ENCODE peak calls at places on chromosomes 12 and 14, in five cellular contexts. P is HCT116, Z is PC-3, Y is SK-N-SH, G is GM23248. E is an unnamed sample. For H3K9me2 and H3K4me1, the result is how much of the 10 kb centered on the place peaks cover.

GRCh38 chr12:102527256-102527720 is 46.9 kb upstream of the IGF1 start:
- DNase-seq in Z (no peak), Y (no peak), G (peak), P (no peak), E (no peak)

GRCh38 chr14:96264850-96265249 is 8.8 kb downstream of the BDKRB1 start:
- DNase-seq in P (no peak), Y (no peak), G (peak), Z (peak), E (no peak)

GRCh38 chr12:325886-326285 is 63.2 kb downstream of the KDM5A start:
- DNase-seq in Y (no peak), G (no peak), Z (no peak), P (no peak), E (no peak)

GRCh38 chr14:60184597-60185555 is 19.7 kb upstream of the DHRS7 start:
- DNase-seq in G (peak), P (no peak), Y (peak), Z (no peak), E (no peak)

GRCh38 chr12:118328486-118329340 is 44.0 kb downstream of the TAOK3 start:
- DNase-seq in G (no peak), P (no peak), Z (no peak), Y (no peak), E (no peak)

GRCh38 chr12:104741497-104742367 is 216.4 kb downstream of the SLC41A2 start:
- DNase-seq in Z (no peak), Y (no peak), P (no peak), G (no peak), E (no peak)

GRCh38 chr12:51926064-51926632 is 18.8 kb downstream of the ACVRL1 start:
- DNase-seq in Z (no peak), G (no peak), Y (no peak), P (no peak), E (no peak)

GRCh38 chr14:93207468-93208308 is 632 bp downstream of the UBR7 start:
- DNase-seq in P (no peak), Z (peak), Y (peak), G (peak), E (peak)

GRCh38 chr14:70882771-70883492 is 24.3 kb upstream of the PCNX1 start:
- DNase-seq in P (no peak), Y (no peak), G (peak), Z (peak), E (no peak)

GRCh38 chr14:89356496-89356895 is 60.5 kb downstream of the FOXN3 start:
- DNase-seq in Y (no peak), G (no peak), Z (no peak), P (no peak), E (no peak)

GRCh38 chr14:68011629-68012028 is 192.1 kb downstream of the RAD51B start:
- DNase-seq in Z (no peak), Y (no peak), G (peak), P (no peak), E (no peak)

GRCh38 chr14:32330356-32331226 is 1.5 kb downstream of the AKAP6 start:
- DNase-seq in P (no peak), Y (no peak), Z (no peak), G (no peak), E (no peak)

GRCh38 chr12:112979281-112979680 is 962 bp downstream of the OAS2 start:
- DNase-seq in Z (peak), G (no peak), P (no peak), Y (no peak), E (no peak)

GRCh38 chr12:52227767-52228166 is 5.3 kb upstream of the KRT7 start:
- DNase-seq in G (no peak), P (no peak), Z (no peak), Y (no peak), E (no peak)

GRCh38 chr14:93096923-93097322 is 18.8 kb downstream of the ITPK1 start:
- DNase-seq in Y (no peak), P (no peak), Z (no peak), G (no peak), E (no peak)

GRCh38 chr12:46402861-46403731 is 30.5 kb upstream of the SLC38A2 start:
- DNase-seq in P (no peak), Z (peak), Y (no peak), G (peak), E (no peak)

GRCh38 chr12:49041036-49041880 is 19.3 kb downstream of the KMT2D start:
- DNase-seq in P (no peak), Z (no peak), G (no peak), Y (no peak), E (peak)

GRCh38 chr14:44981198-44981597 is 19.2 kb downstream of the TOGARAM1 start:
- DNase-seq in Y (no peak), Z (no peak), G (no peak), P (no peak), E (no peak)

GRCh38 chr12:6773662-6774351 is 1.5 kb downstream of the LAG3 start:
- DNase-seq in P (no peak), Z (no peak), Y (no peak), G (no peak), E (no peak)

GRCh38 chr12:57430117-57430930 is 519 bp downstream of the R3HDM2 start:
- DNase-seq in P (no peak), Z (peak), G (peak), Y (no peak), E (no peak)

GRCh38 chr12:43882578-43883178 is 46.8 kb downstream of the TMEM117 start:
- DNase-seq in Y (peak), Z (peak), P (peak), G (peak), E (peak)

DNA sequence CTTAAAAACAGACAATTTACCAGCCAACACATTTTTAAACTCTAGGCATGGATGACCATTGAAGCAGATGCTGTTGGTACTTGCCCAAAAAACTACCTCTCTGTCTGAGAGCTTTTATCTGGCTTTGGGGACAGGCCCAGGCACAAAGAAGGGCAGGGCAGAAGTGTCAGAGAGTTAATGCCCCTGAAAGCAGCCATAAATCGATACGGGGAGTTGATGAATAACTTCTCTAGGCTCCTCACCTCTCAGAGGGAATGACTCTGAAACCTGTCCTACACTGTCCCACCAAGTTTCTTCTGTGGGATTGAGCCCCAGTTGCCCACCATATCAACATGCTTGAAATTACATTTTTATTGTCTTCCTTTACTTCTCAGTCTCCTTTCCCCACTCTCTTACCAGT is 113.0 kb upstream of the DAAM1 start:
- DNase-seq in Z (no peak), P (no peak), Y (no peak), G (no peak), E (no peak)
- H3K9me2 ChIP-seq in Z (under half), P (under half), Y (under half), G (under half), E (under half)

GRCh38 chr12:108613548-108613947 is 15.7 kb upstream of the TMEM119 start:
- DNase-seq in G (no peak), Y (no peak), Z (no peak), P (no peak), E (no peak)

GRCh38 chr12:108614639-108615038 is 16.8 kb upstream of the TMEM119 start:
- DNase-seq in G (no peak), Z (no peak), P (no peak), Y (no peak), E (no peak)

GRCh38 chr12:108615918-108616317 is 17.8 kb downstream of the SELPLG start:
- DNase-seq in Z (no peak), G (no peak), Y (no peak), P (no peak), E (no peak)

GRCh38 chr12:108612788-108613282 is 15.0 kb upstream of the TMEM119 start:
- DNase-seq in Y (no peak), G (no peak), Z (no peak), P (peak), E (no peak)

DNA sequence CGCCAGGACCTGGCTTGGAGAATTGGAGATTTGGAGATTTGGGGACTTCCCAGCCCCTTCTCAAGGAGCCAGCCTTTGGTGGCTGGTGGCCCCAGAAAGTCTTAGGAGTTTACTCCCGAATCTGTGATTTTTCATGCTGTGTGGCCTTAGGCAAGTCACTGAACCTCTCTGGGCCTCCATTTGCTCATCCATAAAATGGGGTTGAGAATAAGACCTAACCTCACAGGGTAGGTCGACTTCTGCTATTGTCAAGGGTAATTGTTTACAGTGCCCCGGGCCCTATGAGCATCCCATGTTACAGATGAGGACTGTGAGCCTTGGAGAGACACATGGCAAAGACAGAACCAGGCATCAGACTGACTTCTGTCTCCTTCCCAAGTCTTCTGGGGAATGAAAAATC is 16.2 kb upstream of the TMEM119 start:
- DNase-seq in P (no peak), Y (no peak), G (no peak), Z (no peak), E (no peak)
- H3K4me1 ChIP-seq in P (under half), Y (under half), G (under half), Z (under half), E (under half)

GRCh38 chr14:98462908-98463307 is 809.1 kb downstream of the BCL11B start:
- DNase-seq in P (no peak), G (no peak), Y (no peak), Z (no peak), E (no peak)

DNA sequence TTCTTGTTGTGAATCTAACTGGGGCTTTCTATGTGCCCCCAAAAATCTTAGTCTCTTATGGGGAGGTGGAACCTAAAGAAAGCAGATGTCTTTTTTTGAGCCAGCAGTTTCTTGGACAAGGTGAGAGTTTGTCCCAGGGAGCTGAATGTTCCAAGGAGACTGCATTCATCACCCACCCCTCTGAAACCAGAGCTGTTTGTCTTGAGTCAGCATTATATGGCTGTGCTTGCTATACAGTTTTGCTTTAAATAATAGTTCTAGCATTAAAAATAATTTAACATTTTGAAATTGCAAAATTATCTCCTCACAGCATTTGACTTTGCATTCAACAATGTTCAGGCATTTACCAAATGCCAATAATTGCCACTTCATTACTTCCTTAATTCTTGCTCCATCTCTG is 813.3 kb downstream of the BCL11B start:
- DNase-seq in Z (no peak), P (no peak), Y (no peak), G (no peak), E (no peak)
- H3K9me2 ChIP-seq in Z (under half), P (under half), Y (under half), G (under half), E (under half)

GRCh38 chr14:36773558-36773957 is 111.9 kb downstream of the PAX9 start:
- DNase-seq in P (no peak), Z (peak), Y (no peak), G (peak), E (no peak)
- H3K4me1 ChIP-seq in P (under half), Z (under half), Y (under half), G (under half), E (under half)

DNA sequence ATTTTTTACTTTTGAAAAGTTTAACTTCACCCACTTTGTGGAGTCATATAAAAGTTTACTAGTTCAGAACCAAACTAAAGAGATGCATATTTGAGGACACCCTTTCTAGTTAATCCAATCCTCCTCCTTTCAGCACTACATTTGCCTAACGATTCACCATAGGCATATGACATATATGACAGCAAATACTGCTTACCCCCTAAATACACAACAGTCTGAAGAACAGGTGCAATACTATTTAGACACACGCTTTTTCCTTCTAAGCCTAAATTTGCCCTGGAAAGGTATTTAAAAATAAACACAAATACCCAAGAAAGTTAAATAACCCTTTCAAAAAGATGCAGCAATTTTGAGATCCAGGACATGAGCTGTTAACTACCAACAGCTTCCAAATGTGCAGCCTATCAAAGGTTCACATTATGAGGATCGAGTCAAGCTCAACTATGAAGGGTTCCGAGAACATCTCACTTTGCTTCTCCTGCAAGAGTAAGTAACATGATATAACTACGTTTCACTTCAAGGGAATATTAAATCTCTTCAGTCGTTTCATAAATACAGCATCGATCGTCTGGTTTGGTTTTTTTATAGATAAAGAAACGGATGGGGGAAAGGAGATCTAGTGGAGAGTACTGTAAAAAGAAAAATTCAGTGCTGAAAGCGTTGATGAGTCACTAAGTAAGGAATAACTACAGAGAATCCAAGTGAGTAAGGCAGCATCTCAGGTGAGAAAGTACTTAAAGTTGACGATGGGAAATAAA is 693 bp upstream of the AP4S1 start:
- DNase-seq in P (no peak), Y (no peak), G (peak), Z (peak), E (no peak)
- H3K9me2 ChIP-seq in P (under half), Y (under half), G (under half), Z (under half), E (under half)

GRCh38 chr12:2256453-2256852 is 203.7 kb downstream of the CACNA1C start:
- DNase-seq in Z (no peak), P (no peak), Y (no peak), G (peak), E (no peak)
- H3K4me1 ChIP-seq in Z (under half), P (under half), Y (under half), G (under half), E (under half)

GRCh38 chr14:72894623-72895378 is 900 bp upstream of the DPF3 start:
- DNase-seq in P (no peak), Y (peak), G (peak), Z (peak), E (no peak)

GRCh38 chr14:72893636-72894322 is at the start of gene DPF3:
- DNase-seq in G (peak), P (peak), Z (peak), Y (peak), E (peak)

GRCh38 chr14:72892103-72892878 is 1.6 kb downstream of the DPF3 start:
- DNase-seq in Z (peak), G (peak), P (no peak), Y (peak), E (no peak)

GRCh38 chr14:72892879-72893635 is 844 bp downstream of the DPF3 start:
- DNase-seq in P (no peak), Z (peak), Y (peak), G (peak), E (no peak)

DNA sequence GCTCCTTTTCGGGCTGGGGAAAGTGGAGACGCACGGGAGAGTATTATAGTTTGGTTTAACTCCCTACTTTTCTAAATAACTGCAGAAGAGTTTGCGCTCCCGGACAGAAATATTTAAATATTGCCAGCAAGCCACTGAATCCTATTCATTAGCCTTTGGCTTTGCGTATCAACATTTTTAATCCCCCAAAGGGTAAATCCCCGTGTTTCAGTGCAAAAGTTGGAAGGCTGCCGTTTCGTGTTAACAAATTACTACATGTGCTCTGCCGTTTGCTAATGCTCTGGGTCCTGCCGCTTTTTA is 372 bp upstream of the DPF3 start:
- DNase-seq in Y (no peak), P (no peak), G (no peak), Z (no peak), E (no peak)
- H3K9me2 ChIP-seq in Y (under half), P (under half), G (under half), Z (under half), E (under half)

GRCh38 chr12:63889721-63890509 is 45.4 kb downstream of the SRGAP1 start:
- DNase-seq in G (no peak), P (no peak), Y (no peak), Z (no peak), E (no peak)
- H3K4me1 ChIP-seq in G (under half), P (under half), Y (under half), Z (under half), E (under half)

GRCh38 chr12:29722164-29722563 is 61.6 kb downstream of the TMTC1 start:
- DNase-seq in G (no peak), Z (no peak), Y (no peak), P (no peak), E (no peak)

GRCh38 chr12:29713729-29714128 is 70.0 kb downstream of the TMTC1 start:
- DNase-seq in P (no peak), Z (no peak), G (no peak), Y (no peak), E (no peak)

GRCh38 chr12:29719381-29719780 is 64.4 kb downstream of the TMTC1 start:
- DNase-seq in Y (no peak), Z (no peak), P (no peak), G (no peak), E (no peak)

GRCh38 chr12:29714966-29715365 is 68.8 kb downstream of the TMTC1 start:
- DNase-seq in Z (no peak), G (no peak), Y (no peak), P (no peak), E (no peak)

DNA sequence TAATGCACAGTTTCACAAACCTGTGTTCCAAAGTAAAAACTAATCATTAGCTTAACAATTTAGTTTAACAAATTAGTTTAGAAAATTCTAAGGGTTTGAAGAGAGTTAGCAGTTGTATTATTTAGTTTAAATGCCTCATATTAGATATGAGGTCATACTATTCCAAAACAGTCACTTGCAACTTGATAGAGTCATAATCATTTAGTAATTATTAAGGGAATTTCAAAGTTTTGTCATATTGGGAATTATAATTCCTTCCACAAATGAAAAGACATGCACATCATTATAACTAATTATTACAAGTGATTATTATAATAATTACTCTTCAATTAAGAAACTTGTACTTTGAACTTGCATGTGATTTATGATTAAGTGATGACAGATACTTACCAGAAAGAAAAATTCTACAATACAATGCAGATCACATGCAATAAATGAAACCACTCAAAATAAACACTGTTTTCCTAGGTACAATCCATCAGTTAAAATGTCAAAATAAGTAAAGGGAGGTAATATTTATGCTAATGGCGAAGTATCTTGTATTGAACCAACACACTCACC is 66.1 kb downstream of the TMTC1 start:
- DNase-seq in Y (no peak), Z (no peak), P (no peak), G (no peak), E (no peak)
- H3K9me2 ChIP-seq in Y (under half), Z (under half), P (under half), G (under half), E (under half)